ENCODE peak calls at places on chromosomes 16 and 17, in eight cellular contexts. One of them, this sample, is unnamed.

GRCh38 chr16:83714286-83714685 is 93.5 kb upstream of the HSBP1 start:
- DNase-seq in endothelial cell: no peak
- DNase-seq in activated CD4-positive, alpha-beta memory T cell treated with anti-CD3 and anti-CD28 coated beads for 36 hours: no peak
- DNase-seq in EH: peak
- DNase-seq in ACHN: no peak
- DNase-seq in testis: no peak
- DNase-seq in tibial nerve: no peak
- DNase-seq in glutamatergic neuron: no peak
- DNase-seq in this sample: no peak

GRCh38 chr17:76567634-76568432 is 17.8 kb downstream of the ST6GALNAC2 start:
- DNase-seq in endothelial cell: no peak
- DNase-seq in activated CD4-positive, alpha-beta memory T cell treated with anti-CD3 and anti-CD28 coated beads for 36 hours: no peak
- DNase-seq in EH: no peak
- DNase-seq in ACHN: no peak
- DNase-seq in testis: peak
- DNase-seq in tibial nerve: no peak
- DNase-seq in glutamatergic neuron: no peak
- DNase-seq in this sample: no peak

GRCh38 chr16:56600398-56600999 is 7.9 kb upstream of the MT2A start:
- DNase-seq in endothelial cell: peak
- DNase-seq in activated CD4-positive, alpha-beta memory T cell treated with anti-CD3 and anti-CD28 coated beads for 36 hours: peak
- DNase-seq in EH: peak
- DNase-seq in ACHN: peak
- DNase-seq in testis: peak
- DNase-seq in tibial nerve: no peak
- DNase-seq in glutamatergic neuron: no peak
- DNase-seq in this sample: no peak

GRCh38 chr17:71494045-71494444 is 626.8 kb upstream of the SOX9 start:
- DNase-seq in endothelial cell: no peak
- DNase-seq in activated CD4-positive, alpha-beta memory T cell treated with anti-CD3 and anti-CD28 coated beads for 36 hours: no peak
- DNase-seq in EH: peak
- DNase-seq in ACHN: no peak
- DNase-seq in testis: no peak
- DNase-seq in tibial nerve: no peak
- DNase-seq in glutamatergic neuron: no peak
- DNase-seq in this sample: no peak

GRCh38 chr16:68417711-68418301 is 30.5 kb downstream of the SMPD3 start:
- DNase-seq in endothelial cell: no peak
- DNase-seq in activated CD4-positive, alpha-beta memory T cell treated with anti-CD3 and anti-CD28 coated beads for 36 hours: peak
- DNase-seq in EH: no peak
- DNase-seq in ACHN: no peak
- DNase-seq in testis: no peak
- DNase-seq in tibial nerve: no peak
- DNase-seq in glutamatergic neuron: no peak
- DNase-seq in this sample: peak

GRCh38 chr17:48011405-48012150 is 26.0 kb downstream of the COPZ2 start:
- DNase-seq in endothelial cell: no peak
- DNase-seq in activated CD4-positive, alpha-beta memory T cell treated with anti-CD3 and anti-CD28 coated beads for 36 hours: peak
- DNase-seq in EH: peak
- DNase-seq in ACHN: peak
- DNase-seq in testis: peak
- DNase-seq in tibial nerve: no peak
- DNase-seq in glutamatergic neuron: peak
- DNase-seq in this sample: no peak

GRCh38 chr16:569445-570254 is at the start of gene PIGQ:
- DNase-seq in endothelial cell: peak
- DNase-seq in activated CD4-positive, alpha-beta memory T cell treated with anti-CD3 and anti-CD28 coated beads for 36 hours: peak
- DNase-seq in EH: peak
- DNase-seq in ACHN: peak
- DNase-seq in testis: peak
- DNase-seq in tibial nerve: no peak
- DNase-seq in glutamatergic neuron: peak
- DNase-seq in this sample: peak

GRCh38 chr16:54240180-54241125 is 46.1 kb downstream of the IRX3 start:
- DNase-seq in endothelial cell: no peak
- DNase-seq in activated CD4-positive, alpha-beta memory T cell treated with anti-CD3 and anti-CD28 coated beads for 36 hours: no peak
- DNase-seq in EH: no peak
- DNase-seq in ACHN: no peak
- DNase-seq in testis: no peak
- DNase-seq in tibial nerve: no peak
- DNase-seq in glutamatergic neuron: no peak
- DNase-seq in this sample: no peak

GRCh38 chr17:80137131-80137530 is 9.8 kb downstream of the EIF4A3 start:
- DNase-seq in endothelial cell: no peak
- DNase-seq in activated CD4-positive, alpha-beta memory T cell treated with anti-CD3 and anti-CD28 coated beads for 36 hours: no peak
- DNase-seq in EH: no peak
- DNase-seq in ACHN: no peak
- DNase-seq in testis: no peak
- DNase-seq in tibial nerve: no peak
- DNase-seq in glutamatergic neuron: no peak
- DNase-seq in this sample: no peak

GRCh38 chr16:67537270-67537635 is 8.6 kb downstream of the RIPOR1 start:
- DNase-seq in endothelial cell: peak
- DNase-seq in activated CD4-positive, alpha-beta memory T cell treated with anti-CD3 and anti-CD28 coated beads for 36 hours: peak
- DNase-seq in EH: peak
- DNase-seq in ACHN: peak
- DNase-seq in testis: peak
- DNase-seq in tibial nerve: no peak
- DNase-seq in glutamatergic neuron: peak
- DNase-seq in this sample: no peak

GRCh38 chr16:84438971-84439696 is 65.3 kb downstream of the MEAK7 start:
- DNase-seq in endothelial cell: no peak
- DNase-seq in activated CD4-positive, alpha-beta memory T cell treated with anti-CD3 and anti-CD28 coated beads for 36 hours: no peak
- DNase-seq in EH: peak
- DNase-seq in ACHN: no peak
- DNase-seq in testis: no peak
- DNase-seq in tibial nerve: no peak
- DNase-seq in glutamatergic neuron: no peak
- DNase-seq in this sample: no peak

GRCh38 chr17:73121513-73121912 is 29.0 kb upstream of the SLC39A11 start:
- DNase-seq in endothelial cell: no peak
- DNase-seq in activated CD4-positive, alpha-beta memory T cell treated with anti-CD3 and anti-CD28 coated beads for 36 hours: no peak
- DNase-seq in EH: no peak
- DNase-seq in ACHN: no peak
- DNase-seq in testis: no peak
- DNase-seq in tibial nerve: no peak
- DNase-seq in glutamatergic neuron: no peak
- DNase-seq in this sample: no peak

GRCh38 chr17:80108321-80108971 is 7.1 kb downstream of the GAA start:
- DNase-seq in endothelial cell: no peak
- DNase-seq in activated CD4-positive, alpha-beta memory T cell treated with anti-CD3 and anti-CD28 coated beads for 36 hours: no peak
- DNase-seq in EH: no peak
- DNase-seq in ACHN: no peak
- DNase-seq in testis: no peak
- DNase-seq in tibial nerve: no peak
- DNase-seq in glutamatergic neuron: no peak
- DNase-seq in this sample: no peak

GRCh38 chr17:71003736-71004135 is 834.4 kb downstream of the KCNJ2 start:
- DNase-seq in endothelial cell: no peak
- DNase-seq in activated CD4-positive, alpha-beta memory T cell treated with anti-CD3 and anti-CD28 coated beads for 36 hours: no peak
- DNase-seq in EH: no peak
- DNase-seq in ACHN: no peak
- DNase-seq in testis: no peak
- DNase-seq in tibial nerve: no peak
- DNase-seq in glutamatergic neuron: no peak
- DNase-seq in this sample: no peak

GRCh38 chr17:18033442-18034099 is 5.4 kb downstream of the ATPAF2 start:
- DNase-seq in endothelial cell: peak
- DNase-seq in activated CD4-positive, alpha-beta memory T cell treated with anti-CD3 and anti-CD28 coated beads for 36 hours: peak
- DNase-seq in EH: peak
- DNase-seq in ACHN: peak
- DNase-seq in testis: peak
- DNase-seq in tibial nerve: no peak
- DNase-seq in glutamatergic neuron: no peak
- DNase-seq in this sample: no peak

GRCh38 chr17:77556408-77557068 is 402.0 kb upstream of the TNRC6C start:
- DNase-seq in endothelial cell: no peak
- DNase-seq in activated CD4-positive, alpha-beta memory T cell treated with anti-CD3 and anti-CD28 coated beads for 36 hours: no peak
- DNase-seq in EH: no peak
- DNase-seq in ACHN: no peak
- DNase-seq in testis: no peak
- DNase-seq in tibial nerve: no peak
- DNase-seq in glutamatergic neuron: no peak
- DNase-seq in this sample: no peak

GRCh38 chr17:68197091-68197996 is 50.5 kb upstream of the AMZ2 start:
- DNase-seq in endothelial cell: peak
- DNase-seq in activated CD4-positive, alpha-beta memory T cell treated with anti-CD3 and anti-CD28 coated beads for 36 hours: peak
- DNase-seq in EH: no peak
- DNase-seq in ACHN: no peak
- DNase-seq in testis: no peak
- DNase-seq in tibial nerve: no peak
- DNase-seq in glutamatergic neuron: peak
- DNase-seq in this sample: no peak

GRCh38 chr17:51257150-51258081 is 2.4 kb downstream of the MBTD1 start:
- DNase-seq in endothelial cell: no peak
- DNase-seq in activated CD4-positive, alpha-beta memory T cell treated with anti-CD3 and anti-CD28 coated beads for 36 hours: no peak
- DNase-seq in EH: peak
- DNase-seq in ACHN: no peak
- DNase-seq in testis: no peak
- DNase-seq in tibial nerve: no peak
- DNase-seq in glutamatergic neuron: no peak
- DNase-seq in this sample: no peak

GRCh38 chr16:54957403-54957802 is 26.7 kb downstream of the IRX5 start:
- DNase-seq in endothelial cell: peak
- DNase-seq in activated CD4-positive, alpha-beta memory T cell treated with anti-CD3 and anti-CD28 coated beads for 36 hours: peak
- DNase-seq in EH: peak
- DNase-seq in ACHN: peak
- DNase-seq in testis: no peak
- DNase-seq in tibial nerve: no peak
- DNase-seq in glutamatergic neuron: no peak
- DNase-seq in this sample: no peak

GRCh38 chr16:84643180-84643583 is 5.1 kb upstream of the KLHL36 start:
- DNase-seq in endothelial cell: no peak
- DNase-seq in activated CD4-positive, alpha-beta memory T cell treated with anti-CD3 and anti-CD28 coated beads for 36 hours: no peak
- DNase-seq in EH: peak
- DNase-seq in ACHN: peak
- DNase-seq in testis: peak
- DNase-seq in tibial nerve: peak
- DNase-seq in glutamatergic neuron: peak
- DNase-seq in this sample: no peak

GRCh38 chr17:57988301-57989010 is 402 bp upstream of the VEZF1 start:
- DNase-seq in endothelial cell: no peak
- DNase-seq in activated CD4-positive, alpha-beta memory T cell treated with anti-CD3 and anti-CD28 coated beads for 36 hours: peak
- DNase-seq in EH: peak
- DNase-seq in ACHN: peak
- DNase-seq in testis: peak
- DNase-seq in tibial nerve: peak
- DNase-seq in glutamatergic neuron: peak
- DNase-seq in this sample: peak

GRCh38 chr17:27241346-27241946 is 52.5 kb upstream of the WSB1 start:
- DNase-seq in endothelial cell: no peak
- DNase-seq in activated CD4-positive, alpha-beta memory T cell treated with anti-CD3 and anti-CD28 coated beads for 36 hours: no peak
- DNase-seq in EH: peak
- DNase-seq in ACHN: no peak
- DNase-seq in testis: no peak
- DNase-seq in tibial nerve: no peak
- DNase-seq in glutamatergic neuron: no peak
- DNase-seq in this sample: peak

GRCh38 chr17:18129041-18129502 is 20.5 kb downstream of the MYO15A start:
- DNase-seq in endothelial cell: no peak
- DNase-seq in activated CD4-positive, alpha-beta memory T cell treated with anti-CD3 and anti-CD28 coated beads for 36 hours: no peak
- DNase-seq in EH: peak
- DNase-seq in ACHN: peak
- DNase-seq in testis: peak
- DNase-seq in tibial nerve: no peak
- DNase-seq in glutamatergic neuron: no peak
- DNase-seq in this sample: peak

GRCh38 chr16:30458561-30459394 is 13.1 kb upstream of the SEPHS2 start:
- DNase-seq in endothelial cell: no peak
- DNase-seq in activated CD4-positive, alpha-beta memory T cell treated with anti-CD3 and anti-CD28 coated beads for 36 hours: peak
- DNase-seq in EH: no peak
- DNase-seq in ACHN: no peak
- DNase-seq in testis: no peak
- DNase-seq in tibial nerve: no peak
- DNase-seq in glutamatergic neuron: peak
- DNase-seq in this sample: no peak

GRCh38 chr17:12395733-12396354 is 269.8 kb upstream of the MYOCD start:
- DNase-seq in endothelial cell: peak
- DNase-seq in activated CD4-positive, alpha-beta memory T cell treated with anti-CD3 and anti-CD28 coated beads for 36 hours: peak
- DNase-seq in EH: peak
- DNase-seq in ACHN: peak
- DNase-seq in testis: peak
- DNase-seq in tibial nerve: no peak
- DNase-seq in glutamatergic neuron: peak
- DNase-seq in this sample: no peak

GRCh38 chr16:11309895-11310633 is 28.9 kb upstream of the PRM1 start:
- DNase-seq in endothelial cell: no peak
- DNase-seq in activated CD4-positive, alpha-beta memory T cell treated with anti-CD3 and anti-CD28 coated beads for 36 hours: no peak
- DNase-seq in EH: no peak
- DNase-seq in ACHN: no peak
- DNase-seq in testis: peak
- DNase-seq in tibial nerve: no peak
- DNase-seq in glutamatergic neuron: no peak
- DNase-seq in this sample: no peak

GRCh38 chr16:19810817-19811731 is 73.6 kb downstream of the GPRC5B start:
- DNase-seq in endothelial cell: no peak
- DNase-seq in activated CD4-positive, alpha-beta memory T cell treated with anti-CD3 and anti-CD28 coated beads for 36 hours: no peak
- DNase-seq in EH: peak
- DNase-seq in ACHN: peak
- DNase-seq in testis: no peak
- DNase-seq in tibial nerve: no peak
- DNase-seq in glutamatergic neuron: no peak
- DNase-seq in this sample: no peak

GRCh38 chr16:21302898-21303528 is 24.9 kb upstream of the CRYM start:
- DNase-seq in endothelial cell: no peak
- DNase-seq in activated CD4-positive, alpha-beta memory T cell treated with anti-CD3 and anti-CD28 coated beads for 36 hours: peak
- DNase-seq in EH: peak
- DNase-seq in ACHN: peak
- DNase-seq in testis: no peak
- DNase-seq in tibial nerve: no peak
- DNase-seq in glutamatergic neuron: no peak
- DNase-seq in this sample: no peak